ENCODE peak calls at places on chromosomes 5 and 9, in four cellular contexts. One of them, this sample, is unnamed. For H3K9me3, the result is how much of the 10 kb centered on the place peaks cover.

GRCh38 chr9:100879884-100880283 is 148.6 kb upstream of the PLPPR1 start:
- DNase-seq in H1: no peak
- DNase-seq in GM12878: no peak
- DNase-seq in HepG2: no peak
- DNase-seq in this sample: no peak

GRCh38 chr9:37466037-37466709 is 923 bp upstream of the ZBTB5 start:
- DNase-seq in H1: peak
- DNase-seq in GM12878: no peak
- DNase-seq in HepG2: peak
- DNase-seq in this sample: peak

GRCh38 chr5:162550236-162550635 is 482.7 kb downstream of the GABRG2 start:
- DNase-seq in H1: no peak
- DNase-seq in GM12878: no peak
- DNase-seq in HepG2: no peak
- DNase-seq in this sample: no peak

GRCh38 chr5:111432828-111433536 is 79.4 kb downstream of the STARD4 start:
- DNase-seq in H1: no peak
- DNase-seq in GM12878: no peak
- DNase-seq in HepG2: no peak
- DNase-seq in this sample: no peak

GRCh38 chr9:123157216-123157615 is 111.2 kb downstream of the STRBP start:
- DNase-seq in H1: no peak
- DNase-seq in GM12878: no peak
- DNase-seq in HepG2: no peak
- DNase-seq in this sample: no peak

GRCh38 chr9:83355024-83355444 is 183.2 kb downstream of the FRMD3 start:
- DNase-seq in H1: no peak
- DNase-seq in GM12878: no peak
- DNase-seq in HepG2: no peak
- DNase-seq in this sample: no peak

GRCh38 chr9:71763752-71764332 is 4.5 kb downstream of the CEMIP2 start:
- DNase-seq in H1: no peak
- DNase-seq in GM12878: no peak
- DNase-seq in HepG2: no peak
- DNase-seq in this sample: no peak

GRCh38 chr5:168951341-168951740 is 349.6 kb downstream of the SLIT3 start:
- DNase-seq in H1: no peak
- DNase-seq in GM12878: no peak
- DNase-seq in HepG2: no peak
- DNase-seq in this sample: no peak

GRCh38 chr5:34609951-34610431 is 46.1 kb upstream of the RAI14 start:
- DNase-seq in H1: no peak
- DNase-seq in GM12878: no peak
- DNase-seq in HepG2: no peak
- DNase-seq in this sample: no peak

GRCh38 chr9:13974891-13975290 is 339.1 kb downstream of the NFIB start:
- DNase-seq in H1: no peak
- DNase-seq in GM12878: no peak
- DNase-seq in HepG2: no peak
- DNase-seq in this sample: no peak

GRCh38 chr9:137279741-137280477 is 2.4 kb downstream of the TOR4A start:
- DNase-seq in H1: peak
- DNase-seq in GM12878: no peak
- DNase-seq in HepG2: no peak
- DNase-seq in this sample: no peak

GRCh38 chr5:15966651-15967050 is 212.9 kb downstream of the MARCHF11 start:
- DNase-seq in H1: no peak
- DNase-seq in GM12878: no peak
- DNase-seq in HepG2: no peak
- DNase-seq in this sample: no peak

GRCh38 chr9:72979405-72980100 is 26.7 kb upstream of the ALDH1A1 start:
- DNase-seq in H1: no peak
- DNase-seq in GM12878: no peak
- DNase-seq in HepG2: peak
- DNase-seq in this sample: no peak

GRCh38 chr5:159463590-159464321 is 133.5 kb upstream of the IL12B start:
- DNase-seq in H1: no peak
- DNase-seq in GM12878: no peak
- DNase-seq in HepG2: peak
- DNase-seq in this sample: no peak

GRCh38 chr9:75601280-75601679 is 289.2 kb upstream of the PCSK5 start:
- DNase-seq in H1: no peak
- DNase-seq in GM12878: no peak
- DNase-seq in HepG2: no peak
- DNase-seq in this sample: no peak

GRCh38 chr9:130054820-130055219 is 1.1 kb downstream of the GPR107 start:
- DNase-seq in H1: no peak
- DNase-seq in GM12878: no peak
- DNase-seq in HepG2: no peak
- DNase-seq in this sample: no peak

GRCh38 chr5:125725686-125726085 is 697.5 kb upstream of the GRAMD2B start:
- DNase-seq in H1: no peak
- DNase-seq in GM12878: no peak
- DNase-seq in HepG2: no peak
- DNase-seq in this sample: no peak

GRCh38 chr5:42753099-42753498 is 3.5 kb upstream of the CCDC152 start:
- DNase-seq in H1: no peak
- DNase-seq in GM12878: no peak
- DNase-seq in HepG2: no peak
- DNase-seq in this sample: no peak

GRCh38 chr5:155767480-155767879 is 559.5 kb upstream of the SGCD start:
- DNase-seq in H1: no peak
- DNase-seq in GM12878: no peak
- DNase-seq in HepG2: no peak
- DNase-seq in this sample: no peak

GRCh38 chr5:78050888-78051287 is 243.6 kb downstream of the AP3B1 start:
- DNase-seq in H1: no peak
- DNase-seq in GM12878: no peak
- DNase-seq in HepG2: no peak
- DNase-seq in this sample: no peak

GRCh38 chr5:172002840-172003512 is 3.5 kb downstream of the FBXW11 start:
- DNase-seq in H1: no peak
- DNase-seq in GM12878: no peak
- DNase-seq in HepG2: no peak
- DNase-seq in this sample: no peak

GRCh38 chr9:68653141-68653595 is 51.9 kb upstream of the PIP5K1B start:
- DNase-seq in H1: no peak
- DNase-seq in GM12878: peak
- DNase-seq in HepG2: no peak
- DNase-seq in this sample: no peak

GRCh38 chr9:2857564-2858198 is 13.8 kb upstream of the PUM3 start:
- DNase-seq in H1: peak
- DNase-seq in GM12878: peak
- DNase-seq in HepG2: peak
- DNase-seq in this sample: peak

GRCh38 chr9:133333011-133333410 is 3.0 kb downstream of the SURF6 start:
- DNase-seq in H1: no peak
- DNase-seq in GM12878: no peak
- DNase-seq in HepG2: no peak
- DNase-seq in this sample: no peak

GRCh38 chr5:40165789-40166728 is 513.7 kb upstream of the PTGER4 start:
- DNase-seq in H1: no peak
- DNase-seq in GM12878: no peak
- DNase-seq in HepG2: no peak
- DNase-seq in this sample: no peak

GRCh38 chr5:59002162-59002825 is 419.4 kb downstream of the RAB3C start:
- DNase-seq in H1: no peak
- DNase-seq in GM12878: no peak
- DNase-seq in HepG2: no peak
- DNase-seq in this sample: no peak
- H3K9me3 ChIP-seq in H1: under half
- H3K9me3 ChIP-seq in GM12878: under half
- H3K9me3 ChIP-seq in HepG2: under half
- H3K9me3 ChIP-seq in this sample: under half

DNA sequence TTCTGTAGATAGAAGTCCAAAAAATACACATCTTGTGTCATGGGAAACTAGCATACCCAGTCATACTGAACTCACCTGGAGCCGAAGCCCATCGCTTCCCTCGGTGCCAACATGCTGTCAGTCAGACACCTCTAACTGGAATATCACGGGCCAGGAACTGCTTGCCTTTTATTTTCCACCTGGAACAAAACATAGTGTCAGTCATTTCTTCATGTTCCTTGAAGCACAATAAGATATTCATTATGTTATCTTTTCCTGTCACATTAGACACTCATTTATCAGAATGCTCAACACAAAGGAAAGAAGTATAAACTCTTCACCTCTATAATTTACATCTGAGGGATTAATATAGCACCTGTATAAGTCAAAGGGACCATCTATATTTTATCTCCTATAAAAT is 674.4 kb downstream of the PTPRD start:
- DNase-seq in H1: no peak
- DNase-seq in GM12878: no peak
- DNase-seq in HepG2: no peak
- DNase-seq in this sample: no peak
- H3K4me3 ChIP-seq in H1: no peak
- H3K4me3 ChIP-seq in GM12878: no peak
- H3K4me3 ChIP-seq in HepG2: no peak
- H3K4me3 ChIP-seq in this sample: no peak

GRCh38 chr5:72651109-72651508 is 143.9 kb upstream of the ZNF366 start:
- DNase-seq in H1: no peak
- DNase-seq in GM12878: no peak
- DNase-seq in HepG2: no peak
- DNase-seq in this sample: no peak

GRCh38 chr5:72649449-72649848 is 142.2 kb upstream of the ZNF366 start:
- DNase-seq in H1: no peak
- DNase-seq in GM12878: no peak
- DNase-seq in HepG2: no peak
- DNase-seq in this sample: no peak

GRCh38 chr5:72647806-72648205 is 140.6 kb upstream of the ZNF366 start:
- DNase-seq in H1: no peak
- DNase-seq in GM12878: no peak
- DNase-seq in HepG2: no peak
- DNase-seq in this sample: no peak

GRCh38 chr5:72646467-72646866 is 139.3 kb upstream of the ZNF366 start:
- DNase-seq in H1: no peak
- DNase-seq in GM12878: no peak
- DNase-seq in HepG2: no peak
- DNase-seq in this sample: no peak

GRCh38 chr5:72648511-72648910 is 141.3 kb upstream of the ZNF366 start:
- DNase-seq in H1: no peak
- DNase-seq in GM12878: no peak
- DNase-seq in HepG2: no peak
- DNase-seq in this sample: no peak
- TF ChIP-seq SUZ12 in H1: no peak
- TF ChIP-seq SUZ12 in GM12878: no peak
- TF ChIP-seq SUZ12 in HepG2: no peak
- TF ChIP-seq SUZ12 in this sample: no peak

GRCh38 chr5:149099920-149100319 is 37.1 kb upstream of the SH3TC2 start:
- DNase-seq in H1: no peak
- DNase-seq in GM12878: no peak
- DNase-seq in HepG2: no peak
- DNase-seq in this sample: no peak

GRCh38 chr5:149094996-149095395 is 32.1 kb upstream of the SH3TC2 start:
- DNase-seq in H1: no peak
- DNase-seq in GM12878: no peak
- DNase-seq in HepG2: no peak
- DNase-seq in this sample: no peak

DNA sequence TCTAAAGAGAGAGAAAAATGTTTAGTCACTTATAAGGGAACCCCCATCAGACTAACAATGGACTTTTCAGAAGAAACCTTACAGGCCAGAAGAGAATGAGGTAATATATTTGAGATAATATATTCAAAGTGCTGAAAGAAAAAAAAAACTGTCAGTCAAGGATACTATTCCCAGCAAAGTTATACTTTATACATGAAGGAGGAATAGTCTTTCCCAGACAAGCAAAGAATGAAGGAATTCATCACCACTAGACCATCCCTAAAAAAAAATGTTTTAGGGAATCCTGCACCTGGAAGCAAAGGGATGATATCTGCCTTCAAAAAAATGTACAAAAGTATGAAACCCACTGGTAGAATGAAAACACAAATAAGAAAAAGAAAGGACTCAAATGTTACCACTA is 37.5 kb upstream of the SH3TC2 start:
- DNase-seq in H1: no peak
- DNase-seq in GM12878: no peak
- DNase-seq in HepG2: no peak
- DNase-seq in this sample: no peak
- H3K9me3 ChIP-seq in H1: under half
- H3K9me3 ChIP-seq in GM12878: under half
- H3K9me3 ChIP-seq in HepG2: under half
- H3K9me3 ChIP-seq in this sample: under half

GRCh38 chr9:135641047-135641446 is 1.7 kb upstream of the GLT6D1 start:
- DNase-seq in H1: no peak
- DNase-seq in GM12878: no peak
- DNase-seq in HepG2: no peak
- DNase-seq in this sample: no peak

GRCh38 chr9:135647897-135648296 is 8.6 kb upstream of the GLT6D1 start:
- DNase-seq in H1: no peak
- DNase-seq in GM12878: no peak
- DNase-seq in HepG2: no peak
- DNase-seq in this sample: no peak

GRCh38 chr9:135641745-135642144 is 2.4 kb upstream of the GLT6D1 start:
- DNase-seq in H1: no peak
- DNase-seq in GM12878: no peak
- DNase-seq in HepG2: no peak
- DNase-seq in this sample: no peak

GRCh38 chr9:135648494-135649410 is 9.4 kb upstream of the GLT6D1 start:
- DNase-seq in H1: peak
- DNase-seq in GM12878: no peak
- DNase-seq in HepG2: no peak
- DNase-seq in this sample: no peak

DNA sequence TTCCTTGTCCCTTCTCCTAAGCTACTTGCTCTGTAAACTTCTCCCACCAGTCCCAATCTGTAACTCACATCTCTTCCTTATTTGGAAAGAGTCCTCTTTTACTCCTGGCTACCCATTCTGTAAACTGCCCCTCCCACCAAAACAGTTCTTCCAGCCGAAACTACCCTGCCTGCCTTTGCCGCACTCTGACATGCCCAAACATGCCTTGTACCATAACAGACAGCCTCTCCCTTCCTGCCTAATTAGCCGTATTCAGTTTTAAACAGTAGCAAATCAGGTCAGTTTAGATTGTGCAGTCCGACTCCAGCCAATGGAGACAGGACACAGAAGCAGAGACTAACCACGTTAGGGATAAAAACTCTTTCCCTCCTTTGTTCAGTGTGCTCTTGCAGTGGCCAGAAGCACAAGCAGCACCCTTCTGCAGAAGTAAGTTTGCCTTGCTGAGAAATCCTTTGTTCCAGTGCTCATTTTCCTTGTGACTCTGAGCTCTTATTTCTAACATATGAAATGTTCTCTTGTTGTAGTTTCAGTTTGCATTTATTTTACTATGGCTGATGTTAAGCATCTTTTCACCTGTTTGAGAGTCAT is 5.4 kb upstream of the GLT6D1 start:
- DNase-seq in H1: no peak
- DNase-seq in GM12878: no peak
- DNase-seq in HepG2: no peak
- DNase-seq in this sample: no peak
- H3K4me3 ChIP-seq in H1: no peak
- H3K4me3 ChIP-seq in GM12878: no peak
- H3K4me3 ChIP-seq in HepG2: no peak
- H3K4me3 ChIP-seq in this sample: no peak

This sample was measured in NT2/D1.